ENCODE peak calls at places on chromosomes 1 and 21, in five cellular contexts. Q is colonic mucosa, X is astrocyte of the spinal cord, S is kidney, H is coronary artery. W is an unnamed sample.

GRCh38 chr1:171346866-171347265 is 32.9 kb downstream of the FMO4 start:
- DNase-seq in S (no peak), Q (no peak), H (no peak), X (no peak), W (no peak)

GRCh38 chr21:44352253-44352860 is 1.1 kb upstream of the TRPM2 start:
- DNase-seq in S (peak), Q (no peak), H (no peak), X (no peak), W (no peak)

GRCh38 chr1:22275626-22276395 is 132.9 kb upstream of the WNT4 start:
- DNase-seq in Q (peak), H (no peak), X (peak), S (peak), W (peak)

GRCh38 chr1:234975122-234975940 is 153.3 kb downstream of the TOMM20 start:
- DNase-seq in X (peak), S (no peak), H (peak), Q (no peak), W (no peak)

GRCh38 chr1:234433563-234434285 is 45.3 kb downstream of the TARBP1 start:
- DNase-seq in S (no peak), X (peak), H (no peak), Q (no peak), W (no peak)

GRCh38 chr1:226603976-226604845 is 55.6 kb downstream of the STUM start:
- DNase-seq in Q (no peak), X (no peak), S (peak), H (no peak), W (no peak)

GRCh38 chr1:37403166-37403565 is 71.2 kb upstream of the ZC3H12A start:
- DNase-seq in X (no peak), H (no peak), S (no peak), Q (no peak), W (no peak)

GRCh38 chr1:15994590-15995351 is 9.3 kb upstream of the SRARP start:
- DNase-seq in Q (peak), X (peak), H (no peak), S (peak), W (peak)

GRCh38 chr21:16908087-16908486 is 604.8 kb upstream of the CXADR start:
- DNase-seq in H (no peak), X (peak), S (no peak), Q (no peak), W (peak)

GRCh38 chr1:75034376-75034775 is 99.8 kb upstream of the LHX8 start:
- DNase-seq in Q (no peak), X (no peak), H (no peak), S (no peak), W (no peak)

GRCh38 chr1:51433972-51434510 is 85.0 kb downstream of the EPS15 start:
- DNase-seq in Q (no peak), H (no peak), S (no peak), X (no peak), W (no peak)

GRCh38 chr1:102879439-102879993 is 228.8 kb downstream of the COL11A1 start:
- DNase-seq in X (peak), H (no peak), S (no peak), Q (no peak), W (no peak)

GRCh38 chr1:112544011-112544688 is 35.4 kb downstream of the WNT2B start:
- DNase-seq in Q (no peak), H (no peak), S (no peak), X (peak), W (peak)

GRCh38 chr1:236016083-236016482 is 48.8 kb downstream of the NID1 start:
- DNase-seq in X (peak), H (no peak), Q (no peak), S (peak), W (no peak)

GRCh38 chr1:23169727-23170335 is 1.2 kb upstream of the LUZP1 start:
- DNase-seq in Q (peak), H (peak), S (peak), X (peak), W (no peak)

GRCh38 chr1:10152709-10153284 is 57.6 kb upstream of the KIF1B start:
- DNase-seq in X (peak), Q (peak), S (no peak), H (no peak), W (peak)

GRCh38 chr1:244304156-244304555 is 147.6 kb downstream of the ADSS2 start:
- DNase-seq in S (peak), Q (no peak), H (peak), X (no peak), W (peak)

GRCh38 chr1:2493691-2494322 is 17.7 kb downstream of the PLCH2 start:
- DNase-seq in X (no peak), Q (no peak), H (no peak), S (no peak), W (no peak)

GRCh38 chr1:199157494-199157893 is 518.7 kb downstream of the PTPRC start:
- DNase-seq in S (no peak), Q (no peak), H (no peak), X (peak), W (peak)

GRCh38 chr1:44830900-44831304 is 12.2 kb downstream of the PTCH2 start:
- DNase-seq in X (no peak), S (no peak), H (no peak), Q (no peak), W (no peak)

GRCh38 chr1:89884718-89885596 is 64.1 kb downstream of the LRRC8D start:
- DNase-seq in Q (no peak), H (no peak), X (no peak), S (no peak), W (no peak)

GRCh38 chr1:42456010-42456753 is at the start of the genes PPCS and ZMYND12:
- DNase-seq in H (peak), S (peak), Q (peak), X (peak), W (peak)

GRCh38 chr1:18764362-18764761 is 95.1 kb downstream of the TAS1R2 start:
- DNase-seq in S (no peak), X (no peak), Q (no peak), H (no peak), W (no peak)

GRCh38 chr21:14875704-14876364 is 189.0 kb downstream of the NRIP1 start:
- DNase-seq in Q (no peak), H (no peak), X (no peak), S (no peak), W (peak)

GRCh38 chr1:21344750-21345443 is 54.6 kb upstream of the ECE1 start:
- DNase-seq in H (no peak), S (peak), Q (no peak), X (no peak), W (no peak)

GRCh38 chr21:45901061-45901690 is 80.4 kb upstream of the COL6A1 start:
- DNase-seq in S (peak), Q (no peak), H (no peak), X (no peak), W (no peak)

GRCh38 chr1:235295902-235296350 is 32.1 kb downstream of the ARID4B start:
- DNase-seq in X (peak), H (no peak), S (no peak), Q (no peak), W (peak)

GRCh38 chr1:3060112-3060511 is 8.9 kb upstream of the PRDM16 start:
- DNase-seq in Q (no peak), X (no peak), S (peak), H (peak), W (no peak)

GRCh38 chr1:102858695-102859094 is 249.6 kb downstream of the COL11A1 start:
- DNase-seq in S (no peak), H (no peak), Q (no peak), X (no peak), W (no peak)

GRCh38 chr1:180539103-180539502 is 19.7 kb upstream of the OVAAL start:
- DNase-seq in Q (no peak), H (no peak), S (no peak), X (no peak), W (no peak)

GRCh38 chr1:26913754-26914619 is at the start of gene NR0B2:
- DNase-seq in Q (peak), X (no peak), S (peak), H (no peak), W (peak)

GRCh38 chr1:208980590-208980989 is 602.9 kb upstream of the CAMK1G start:
- DNase-seq in S (no peak), H (no peak), X (no peak), Q (no peak), W (no peak)

GRCh38 chr1:109425391-109425790 is 857 bp downstream of the PSMA5 start:
- DNase-seq in H (no peak), Q (no peak), S (no peak), X (peak), W (no peak)

GRCh38 chr1:185595835-185596667 is 138.1 kb upstream of the HMCN1 start:
- DNase-seq in S (no peak), H (no peak), X (peak), Q (peak), W (peak)

GRCh38 chr21:44983421-44984206 is 43.8 kb downstream of the SLX9 start:
- DNase-seq in X (no peak), S (peak), H (no peak), Q (no peak), W (no peak)

GRCh38 chr1:109484519-109484975 is 842 bp downstream of the ATXN7L2 start:
- DNase-seq in Q (no peak), X (no peak), S (no peak), H (no peak), W (no peak)

GRCh38 chr1:31063636-31064035 is 1.9 kb downstream of the PUM1 start:
- DNase-seq in Q (no peak), X (peak), H (no peak), S (no peak), W (no peak)

GRCh38 chr1:179831852-179832699 is 45.5 kb downstream of the TOR1AIP2 start:
- DNase-seq in X (peak), Q (no peak), H (no peak), S (no peak), W (no peak)

GRCh38 chr1:2943686-2944260 is 77.5 kb upstream of the ACTRT2 start:
- DNase-seq in X (no peak), Q (no peak), S (no peak), H (no peak), W (no peak)

GRCh38 chr1:191134796-191135195 is 657.1 kb upstream of the BRINP3 start:
- DNase-seq in H (no peak), S (no peak), Q (no peak), X (peak), W (no peak)

GRCh38 chr1:1059494-1060280 is 14.4 kb downstream of the RNF223 start:
- DNase-seq in H (peak), S (peak), Q (peak), X (peak), W (peak)
- TF ChIP-seq CTCF in H (no peak), S (no peak), Q (no peak), X (no peak), W (no peak)

DNA sequence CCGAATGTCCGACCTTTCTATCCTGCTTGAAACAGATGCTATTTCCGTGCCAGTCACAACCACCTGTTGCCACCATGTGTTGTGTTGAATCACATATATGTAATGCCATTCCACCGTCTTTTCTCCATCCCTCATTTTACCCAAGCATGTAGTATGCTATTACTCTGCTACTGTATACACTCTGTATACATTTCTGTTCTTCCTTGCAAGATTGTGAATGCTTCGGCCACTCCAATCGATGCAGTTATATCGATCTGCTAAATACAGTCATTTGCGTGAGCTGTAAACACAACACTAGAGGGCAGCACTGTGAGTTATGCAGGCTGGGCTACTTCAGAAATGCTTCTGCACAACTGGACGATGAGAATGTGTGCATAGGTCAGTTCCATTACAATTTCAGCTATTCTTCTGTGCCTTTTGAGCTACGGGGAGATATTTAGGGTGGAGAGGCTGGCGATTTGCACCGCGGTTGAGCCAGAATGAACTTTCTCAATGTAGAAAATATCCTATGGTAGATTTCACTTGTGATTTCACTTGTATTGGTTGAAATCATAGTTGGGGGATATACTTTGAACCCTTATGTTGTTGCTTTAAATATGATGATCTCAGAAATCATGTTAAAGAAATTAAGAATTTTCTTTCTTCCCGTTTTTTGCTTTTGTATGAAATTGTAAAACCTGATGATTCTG is 289.8 kb downstream of the NTNG1 start:
- DNase-seq in X (peak), Q (peak), H (no peak), S (no peak), W (peak)
- TF ChIP-seq CTCF in X (peak), Q (peak), H (peak), S (peak), W (peak)

DNA sequence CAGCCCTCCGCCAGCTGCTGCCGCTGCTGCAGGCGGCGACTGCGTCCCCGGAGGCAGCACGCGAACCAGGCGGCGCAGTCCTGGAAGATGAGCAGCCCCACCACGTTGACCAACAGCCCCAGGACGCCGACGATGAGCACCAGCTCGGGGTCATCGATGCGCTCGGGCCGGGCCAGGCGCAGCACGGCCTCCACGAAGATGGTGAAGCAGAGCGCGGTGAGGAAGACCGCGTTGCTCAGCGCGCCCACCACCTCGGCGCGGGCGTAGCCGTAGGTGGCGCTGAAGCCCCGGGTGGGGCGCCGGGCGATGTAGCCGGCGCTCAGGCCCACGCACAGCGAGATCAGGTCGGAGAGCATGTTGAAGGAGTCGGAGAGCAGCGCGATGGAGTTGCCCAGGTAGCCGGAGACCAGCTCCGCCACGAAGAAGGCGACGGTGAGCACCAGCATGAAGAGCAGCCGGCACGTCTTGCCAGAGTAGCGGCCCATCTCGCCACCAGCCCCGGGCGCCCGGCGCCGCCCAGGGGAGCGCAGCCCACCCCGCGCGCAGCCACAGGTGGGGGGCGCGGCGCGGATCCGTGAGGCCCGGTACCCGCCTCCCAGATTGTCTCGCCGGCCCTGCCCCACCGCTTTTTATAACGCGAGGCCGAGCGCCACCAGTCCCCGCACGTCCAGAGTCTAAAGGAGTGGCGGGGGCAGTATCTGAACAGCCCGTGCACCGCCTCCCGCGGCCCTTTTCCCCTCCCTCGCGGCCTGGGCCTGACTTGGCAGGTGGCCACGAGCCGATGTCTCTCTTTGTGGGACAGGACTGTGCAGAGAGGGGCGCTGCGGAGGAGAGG is at the start of gene SLC30A10:
- DNase-seq in H (no peak), Q (peak), X (no peak), S (peak), W (peak)
- TF ChIP-seq CTCF in H (no peak), Q (no peak), X (no peak), S (peak), W (no peak)

DNA sequence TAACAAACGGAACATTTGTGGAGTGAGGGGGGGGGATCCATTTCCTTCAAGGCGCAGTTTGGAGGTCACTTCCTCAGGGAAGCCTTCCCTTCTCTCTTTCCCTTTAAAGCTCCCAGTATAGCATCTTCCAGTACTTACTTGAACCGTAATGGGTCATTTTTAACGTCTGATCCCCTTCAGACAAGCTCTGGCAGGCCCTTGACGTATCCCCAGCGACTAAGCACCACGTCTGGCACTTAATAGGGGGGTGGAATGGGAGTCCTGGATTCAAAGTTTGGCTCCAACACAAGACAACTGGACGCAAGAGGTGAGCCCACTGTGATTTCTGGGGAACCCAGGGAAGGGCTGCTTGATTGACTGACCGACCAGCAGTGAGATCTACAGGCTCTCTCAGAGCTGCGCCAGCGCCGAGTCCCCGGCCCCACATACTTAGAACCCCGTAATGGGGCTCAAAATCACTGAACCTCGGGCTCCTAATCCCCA is 441 bp downstream of the YARS1 start:
- DNase-seq in Q (no peak), S (no peak), X (peak), H (no peak), W (no peak)
- TF ChIP-seq CTCF in Q (no peak), S (no peak), X (no peak), H (no peak), W (no peak)

GRCh38 chr1:6373961-6374720 is 19.4 kb downstream of the ACOT7 start:
- DNase-seq in S (no peak), X (no peak), Q (peak), H (no peak), W (no peak)

GRCh38 chr1:6384135-6384534 is 9.4 kb downstream of the ACOT7 start:
- DNase-seq in X (no peak), Q (no peak), S (no peak), H (no peak), W (no peak)

GRCh38 chr1:6380037-6380436 is 13.5 kb downstream of the ACOT7 start:
- DNase-seq in S (no peak), H (no peak), Q (no peak), X (no peak), W (no peak)

GRCh38 chr1:6378096-6378746 is 15.3 kb downstream of the ACOT7 start:
- DNase-seq in S (no peak), H (no peak), Q (no peak), X (no peak), W (no peak)
- TF ChIP-seq CTCF in S (no peak), H (no peak), Q (no peak), X (peak), W (no peak)

DNA sequence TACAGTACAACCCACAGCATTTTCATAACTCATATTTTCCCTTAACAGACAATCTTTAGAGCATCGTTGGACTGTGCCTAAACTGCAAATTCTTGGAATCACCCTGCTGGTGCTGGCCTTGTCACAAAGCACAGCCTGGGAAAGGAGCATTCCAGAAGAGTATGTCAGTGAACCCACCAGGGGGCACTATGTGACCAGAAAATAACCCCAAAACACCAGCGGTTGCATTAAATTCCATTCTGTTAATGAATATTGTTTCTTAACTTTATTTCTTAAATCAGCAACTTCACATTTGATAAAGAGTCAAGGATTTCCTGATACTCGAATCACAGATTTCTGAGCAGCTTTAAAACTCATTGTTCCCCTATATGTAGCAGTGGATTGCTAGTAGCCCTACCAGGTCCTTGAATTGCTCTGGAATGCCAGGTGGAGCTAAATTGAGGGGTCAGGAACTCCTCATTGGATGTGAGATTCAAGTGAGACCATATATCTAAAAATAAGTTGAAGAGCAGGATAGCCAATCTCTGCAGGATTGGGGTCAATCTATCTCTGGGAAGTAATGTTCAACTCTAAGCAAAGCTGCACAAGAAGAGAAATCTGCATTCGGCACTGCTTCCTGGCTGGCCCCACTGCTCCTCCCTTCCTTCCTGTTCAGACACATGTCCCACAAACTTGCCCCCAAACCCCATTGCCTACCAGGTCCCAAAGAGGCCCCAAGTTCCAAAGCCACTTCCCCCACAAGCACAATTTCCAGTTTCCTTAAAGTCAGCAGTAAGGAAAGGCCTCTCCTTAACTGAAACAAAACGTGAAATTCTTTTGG is 12.7 kb upstream of the RAB4A start:
- DNase-seq in X (peak), S (no peak), H (no peak), Q (peak), W (peak)
- TF ChIP-seq CTCF in X (peak), S (peak), H (peak), Q (peak), W (peak)

DNA sequence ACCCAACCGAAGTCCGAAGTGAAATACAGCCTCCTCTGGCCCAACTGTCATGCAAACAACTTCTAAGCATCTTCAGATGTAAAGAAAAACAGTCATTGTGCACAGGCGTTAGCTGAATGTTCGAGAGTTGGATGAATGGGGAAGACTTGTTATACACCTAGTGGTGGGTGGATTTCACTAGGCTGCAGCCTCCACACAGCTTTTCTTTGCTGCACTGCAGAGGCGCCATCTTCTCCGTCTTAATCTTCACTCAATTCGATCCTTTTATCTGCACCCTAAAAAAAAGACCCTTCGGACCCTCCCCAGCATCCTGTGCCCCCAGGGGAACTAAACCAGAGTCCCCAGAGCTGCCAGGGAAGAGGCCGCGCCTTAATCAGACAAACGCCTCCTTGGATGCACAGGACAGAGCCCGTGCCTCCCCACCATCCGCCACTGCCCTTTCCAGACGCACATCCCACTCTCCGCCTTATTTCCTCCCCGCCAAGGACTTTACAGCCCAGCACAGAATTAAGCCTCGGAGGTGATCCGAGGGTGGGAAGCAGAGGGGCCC is 1.4 kb downstream of the APP start:
- DNase-seq in X (peak), S (peak), Q (peak), H (peak), W (peak)
- TF ChIP-seq CTCF in X (peak), S (peak), Q (peak), H (no peak), W (peak)